ENCODE peak calls at places on chromosomes 7 and 10, in ten cellular contexts. N is NCI-H187; T is T-helper 22 cell; L is EH; M is hippocampal formation; V is central memory CD4-positive, alpha-beta T cell; P is NCI-H1105 treated with DMSO at 0.1 percent for 48 hours; H is GM23248; A is substantia nigra; S is CD4-positive, CD25-positive, alpha-beta regulatory T cell. B is an unnamed sample.

GRCh38 chr10:71725998-71726672 is 6.6 kb upstream of the C10orf105 start:
- DNase-seq in N (no peak), T (peak), L (peak), M (no peak), V (peak), P (no peak), H (peak), A (no peak), S (peak), B (peak)

GRCh38 chr7:163298-163695 is 29.1 kb upstream of the FAM20C start:
- DNase-seq in N (no peak), T (no peak), L (no peak), M (no peak), V (no peak), P (no peak), H (no peak), A (no peak), S (no peak), B (no peak)

GRCh38 chr10:97096327-97097153 is 89.2 kb downstream of the SLIT1 start:
- DNase-seq in N (no peak), T (no peak), L (no peak), M (no peak), V (no peak), P (no peak), H (no peak), A (no peak), S (no peak), B (peak)

GRCh38 chr10:119302172-119302571 is 94.8 kb downstream of the GRK5 start:
- DNase-seq in N (no peak), T (no peak), L (no peak), M (no peak), V (no peak), P (no peak), H (no peak), A (no peak), S (no peak), B (no peak)

GRCh38 chr7:104341545-104341944 is 13.1 kb downstream of the LHFPL3 start:
- DNase-seq in N (no peak), T (no peak), L (no peak), M (peak), V (no peak), P (peak), H (no peak), A (no peak), S (no peak), B (no peak)

GRCh38 chr10:95332666-95333249 is 42.0 kb upstream of the PDLIM1 start:
- DNase-seq in N (no peak), T (no peak), L (no peak), M (no peak), V (no peak), P (no peak), H (no peak), A (no peak), S (no peak), B (no peak)

GRCh38 chr7:78588393-78588792 is 789.8 kb downstream of the PHTF2 start:
- DNase-seq in N (no peak), T (no peak), L (no peak), M (no peak), V (no peak), P (peak), H (no peak), A (no peak), S (no peak), B (no peak)

GRCh38 chr10:63164045-63164722 is 31.1 kb downstream of the NRBF2 start:
- DNase-seq in N (no peak), T (no peak), L (no peak), M (no peak), V (no peak), P (no peak), H (peak), A (no peak), S (no peak), B (no peak)

GRCh38 chr7:100983451-100984187 is 14.3 kb downstream of the MUC12 start:
- DNase-seq in N (no peak), T (no peak), L (peak), M (no peak), V (no peak), P (no peak), H (peak), A (no peak), S (no peak), B (no peak)

GRCh38 chr10:107813396-107813795 is 648.9 kb upstream of the SORCS1 start:
- DNase-seq in N (no peak), T (no peak), L (no peak), M (no peak), V (no peak), P (no peak), H (no peak), A (no peak), S (no peak), B (no peak)

GRCh38 chr10:46326971-46327370 is 40.2 kb downstream of the ANTXRL start:
- DNase-seq in N (no peak), T (no peak), L (no peak), M (no peak), V (no peak), P (no peak), H (no peak), A (no peak), S (no peak), B (no peak)

GRCh38 chr10:97736403-97736901 is 476 bp upstream of the ZFYVE27 start:
- DNase-seq in N (no peak), T (no peak), L (no peak), M (no peak), V (no peak), P (no peak), H (no peak), A (no peak), S (no peak), B (no peak)

GRCh38 chr7:153475240-153475639 is 577.0 kb upstream of the DPP6 start:
- DNase-seq in N (no peak), T (no peak), L (no peak), M (no peak), V (no peak), P (no peak), H (no peak), A (no peak), S (no peak), B (no peak)

GRCh38 chr10:117987242-117987909 is 59.4 kb downstream of the RAB11FIP2 start:
- DNase-seq in N (no peak), T (no peak), L (no peak), M (no peak), V (no peak), P (no peak), H (peak), A (no peak), S (no peak), B (no peak)

GRCh38 chr7:2111568-2111967 is 121.2 kb downstream of the MAD1L1 start:
- DNase-seq in N (no peak), T (no peak), L (no peak), M (no peak), V (no peak), P (no peak), H (no peak), A (no peak), S (no peak), B (no peak)

GRCh38 chr10:120221873-120222485 is 235.0 kb upstream of the PLPP4 start:
- DNase-seq in N (no peak), T (no peak), L (peak), M (no peak), V (no peak), P (no peak), H (peak), A (no peak), S (no peak), B (no peak)

GRCh38 chr7:69070476-69070875 is 527.8 kb upstream of the AUTS2 start:
- DNase-seq in N (no peak), T (no peak), L (no peak), M (no peak), V (no peak), P (no peak), H (no peak), A (no peak), S (no peak), B (no peak)

GRCh38 chr7:133513608-133514007 is 260.7 kb downstream of the EXOC4 start:
- DNase-seq in N (no peak), T (no peak), L (peak), M (no peak), V (no peak), P (no peak), H (peak), A (no peak), S (no peak), B (no peak)

GRCh38 chr7:41996381-41997035 is 240.5 kb downstream of the GLI3 start:
- DNase-seq in N (no peak), T (no peak), L (peak), M (no peak), V (no peak), P (no peak), H (peak), A (no peak), S (no peak), B (no peak)

GRCh38 chr10:77673086-77673485 is 35.5 kb upstream of the KCNMA1 start:
- DNase-seq in N (no peak), T (no peak), L (peak), M (no peak), V (no peak), P (no peak), H (peak), A (no peak), S (no peak), B (no peak)

GRCh38 chr7:147079083-147079482 is 962.5 kb downstream of the CNTNAP2 start:
- DNase-seq in N (no peak), T (no peak), L (no peak), M (no peak), V (no peak), P (no peak), H (no peak), A (no peak), S (no peak), B (no peak)

GRCh38 chr10:88411772-88412349 is 171.3 kb downstream of the RNLS start:
- DNase-seq in N (no peak), T (no peak), L (peak), M (no peak), V (no peak), P (no peak), H (peak), A (no peak), S (no peak), B (no peak)

GRCh38 chr7:94374231-94374630 is 20.5 kb upstream of the COL1A2 start:
- DNase-seq in N (no peak), T (no peak), L (peak), M (no peak), V (no peak), P (no peak), H (peak), A (no peak), S (no peak), B (no peak)

GRCh38 chr7:48285365-48285764 is 114.1 kb downstream of the ABCA13 start:
- DNase-seq in N (no peak), T (no peak), L (peak), M (no peak), V (no peak), P (no peak), H (peak), A (no peak), S (no peak), B (no peak)

GRCh38 chr7:155844526-155844925 is 32.3 kb upstream of the SHH start:
- DNase-seq in N (no peak), T (no peak), L (no peak), M (no peak), V (no peak), P (no peak), H (no peak), A (no peak), S (no peak), B (no peak)

B was measured in immature natural killer cell.